ENCODE peak calls at places on chromosomes 2 and 18, in eight cellular contexts. K is activated CD4-positive, alpha-beta memory T cell treated with anti-CD3 and anti-CD28 coated beads for 36 hours; G is tibial artery; W is stomach; L is T follicular helper cell; Y is activated gamma-delta T cell treated with Interleukin-2 at 50 U/mL for 16 hours; J is endothelial cell of umbilical vein; V is GM12865. P is an unnamed sample.

GRCh38 chr2:136327162-136327852 is 209.4 kb upstream of the CXCR4 start:
- DNase-seq in L (peak; percentile 81), V (peak; percentile 93), W (peak; percentile 27), K (peak; percentile 93), Y (peak; percentile 74), G (no peak), J (peak; percentile 30), P (peak; percentile 88)

GRCh38 chr18:72056171-72056570 is 488.0 kb downstream of the CBLN2 start:
- DNase-seq in Y (no peak), W (no peak), K (no peak), V (no peak), L (no peak), G (no peak), J (no peak), P (no peak)

GRCh38 chr2:134836986-134837385 is 1.4 kb upstream of the ACMSD start:
- DNase-seq in Y (no peak), V (no peak), G (no peak), L (no peak), K (no peak), W (no peak), J (no peak), P (no peak)

GRCh38 chr2:85737961-85738360 is 15.8 kb upstream of the ATOH8 start:
- DNase-seq in G (no peak), K (no peak), L (no peak), V (no peak), W (no peak), Y (no peak), J (no peak), P (no peak)

GRCh38 chr2:122421777-122422176 is 666.3 kb downstream of the TSN start:
- DNase-seq in L (no peak), V (no peak), J (no peak), K (no peak), W (no peak), G (no peak), Y (no peak), P (no peak)

GRCh38 chr2:113251118-113251517 is 27.6 kb downstream of the PAX8 start:
- DNase-seq in L (peak; percentile 7), V (peak; percentile 37), J (no peak), K (peak; percentile 60), W (no peak), Y (peak; percentile 43), G (no peak), P (peak; percentile 15)

GRCh38 chr18:75219684-75220083 is 9.1 kb downstream of the TSHZ1 start:
- DNase-seq in W (no peak), G (no peak), L (no peak), K (no peak), J (no peak), Y (no peak), V (no peak), P (no peak)

GRCh38 chr18:22831441-22831904 is 101.7 kb upstream of the RBBP8 start:
- DNase-seq in K (no peak), G (no peak), W (no peak), L (no peak), V (peak; percentile 8), Y (no peak), J (no peak), P (peak; percentile 9)

GRCh38 chr2:30899655-30900054 is 92.4 kb upstream of the CAPN13 start:
- DNase-seq in L (no peak), Y (no peak), K (no peak), J (no peak), W (no peak), V (no peak), G (no peak), P (no peak)

GRCh38 chr2:234245945-234246344 is 195.4 kb downstream of the SPP2 start:
- DNase-seq in W (no peak), L (no peak), Y (no peak), G (no peak), J (peak; percentile 91), V (no peak), K (no peak), P (no peak)

GRCh38 chr2:218798767-218799504 is 17.0 kb downstream of the CYP27A1 start:
- DNase-seq in L (no peak), V (no peak), W (peak; percentile 60), K (no peak), G (no peak), J (no peak), Y (no peak), P (no peak)